ENCODE peak calls at places on chromosomes 12 and 14, in four cellular contexts. R is RWPE2, J is BE2C, M is type B pancreatic cell. Q is an unnamed sample.

GRCh38 chr14:85172290-85172689 is 357.7 kb upstream of the FLRT2 start:
- DNase-seq in M (no peak), R (no peak), J (no peak), Q (no peak)

GRCh38 chr12:103821773-103822172 is 19.3 kb downstream of the NT5DC3 start:
- DNase-seq in M (no peak), J (no peak), R (no peak), Q (no peak)

GRCh38 chr12:6607751-6608591 is 792 bp upstream of the CHD4 start:
- DNase-seq in R (no peak), J (peak; percentile 73), M (no peak), Q (no peak)

GRCh38 chr14:95895720-95896119 is 19.1 kb downstream of the TUNAR start:
- DNase-seq in J (peak; percentile 43), R (no peak), M (no peak), Q (no peak)

GRCh38 chr12:58566599-58566998 is 353.7 kb downstream of the LRIG3 start:
- DNase-seq in J (no peak), R (no peak), M (no peak), Q (no peak)

GRCh38 chr14:89429206-89430091 is 12.4 kb upstream of the FOXN3 start:
- DNase-seq in M (no peak), J (no peak), R (no peak), Q (no peak)

GRCh38 chr12:54596526-54596946 is 8.1 kb upstream of the PPP1R1A start:
- DNase-seq in J (peak; percentile 61), M (no peak), R (no peak), Q (peak; percentile 56)

GRCh38 chr12:12784911-12785814 is at the start of gene APOLD1:
- DNase-seq in R (no peak), J (no peak), M (no peak), Q (no peak)

GRCh38 chr14:68297871-68298468 is 478.4 kb downstream of the RAD51B start:
- DNase-seq in M (no peak), J (no peak), R (no peak), Q (no peak)

GRCh38 chr14:104443391-104444158 is 136.0 kb upstream of the C14orf180 start:
- DNase-seq in R (no peak), J (peak; percentile 30), M (peak; percentile 58), Q (no peak)

GRCh38 chr12:22412581-22412980 is 78.1 kb upstream of the ST8SIA1 start:
- DNase-seq in J (no peak), R (no peak), M (no peak), Q (no peak)

GRCh38 chr12:14769462-14769836 is 33.8 kb downstream of the WBP11 start:
- DNase-seq in R (no peak), J (peak; percentile 40), M (no peak), Q (peak; percentile 60)

GRCh38 chr12:114684098-114684869 is at the start of gene TBX3:
- DNase-seq in J (peak; percentile 96), M (peak; percentile 96), R (peak; percentile 98), Q (peak; percentile 84)

GRCh38 chr12:2936301-2936700 is 22.9 kb upstream of the TEAD4 start:
- DNase-seq in R (no peak), M (no peak), J (no peak), Q (no peak)

GRCh38 chr14:51317373-51317772 is 77.3 kb downstream of the TMX1 start:
- DNase-seq in J (no peak), R (no peak), M (no peak), Q (no peak)

GRCh38 chr14:69657961-69658360 is 46.6 kb downstream of the SUSD6 start:
- DNase-seq in M (no peak), J (no peak), R (peak; percentile 70), Q (no peak)

GRCh38 chr12:82663893-82664292 is 22.8 kb upstream of the TMTC2 start:
- DNase-seq in R (no peak), M (no peak), J (no peak), Q (no peak)

GRCh38 chr12:19181666-19182426 is 52.3 kb downstream of the PLEKHA5 start:
- DNase-seq in J (no peak), M (no peak), R (no peak), Q (no peak)
- TF ChIP-seq CTCF in J (no peak), M (peak; percentile 37), R (peak; percentile 14), Q (peak; percentile 14)

GRCh38 chr12:95943231-95943842 is at the start of gene AMDHD1:
- DNase-seq in J (peak; percentile 84), M (peak; percentile 78), R (no peak), Q (peak; percentile 60)
- TF ChIP-seq CTCF in J (peak; percentile 26), M (peak; percentile 66), R (peak; percentile 21), Q (peak; percentile 44)

DNA sequence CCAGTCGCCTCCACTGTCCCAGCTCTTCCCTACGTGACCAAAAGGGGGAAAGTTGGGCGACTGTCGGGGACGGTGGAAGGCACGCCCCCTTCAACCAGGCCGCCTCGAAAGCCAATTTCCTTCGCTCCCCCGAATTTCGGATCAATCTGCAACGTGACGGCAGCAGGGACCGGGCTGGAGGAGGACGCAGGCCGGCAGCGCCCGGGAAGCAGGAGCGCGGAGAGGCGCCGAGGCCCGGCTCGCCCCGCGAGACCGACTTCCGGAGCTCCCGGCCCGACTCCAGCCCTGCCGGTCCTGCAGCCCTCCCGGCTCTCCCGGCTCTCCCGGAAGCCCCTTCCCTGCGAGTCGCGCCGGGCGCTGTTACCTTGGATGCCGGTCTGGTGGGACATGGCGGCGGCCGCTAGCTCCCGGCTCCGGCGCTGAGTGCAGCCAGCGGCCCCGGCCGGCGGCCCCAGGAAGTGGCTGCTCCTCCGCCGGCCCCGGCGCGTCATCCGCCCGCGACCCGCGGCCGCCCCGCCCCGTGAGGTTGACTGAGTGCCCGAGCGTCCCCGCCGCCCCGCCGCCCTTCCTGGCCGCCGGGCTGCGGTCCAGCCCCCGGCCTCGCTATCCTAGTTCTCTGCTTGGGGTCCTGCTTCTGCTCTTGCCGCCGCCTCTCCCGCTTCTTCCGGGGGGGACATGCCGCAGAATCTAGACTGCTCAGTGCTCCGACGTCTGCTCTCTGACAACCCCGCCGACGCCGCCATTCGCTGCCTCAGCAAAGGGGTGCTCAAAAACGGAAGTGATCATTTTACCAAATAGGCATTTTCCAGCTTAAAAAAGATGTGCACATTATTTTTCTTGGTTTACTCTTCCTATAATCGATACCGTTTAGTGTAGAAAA is at the start of gene TWF1:
- DNase-seq in R (peak; percentile 73), M (peak; percentile 92), J (peak; percentile 91), Q (peak; percentile 84)
- TF ChIP-seq CTCF in R (peak; percentile 27), M (peak; percentile 63), J (peak; percentile 38), Q (peak; percentile 44)

GRCh38 chr12:121232163-121232562 is 22.2 kb downstream of the P2RX4 start:
- DNase-seq in J (no peak), M (no peak), R (no peak), Q (no peak)

GRCh38 chr12:121233628-121234020 is 23.7 kb downstream of the P2RX4 start:
- DNase-seq in J (no peak), M (no peak), R (no peak), Q (no peak)

GRCh38 chr12:121230538-121230907 is 20.6 kb downstream of the P2RX4 start:
- DNase-seq in J (no peak), R (no peak), M (no peak), Q (no peak)

GRCh38 chr12:121228919-121229650 is 19.2 kb downstream of the P2RX4 start:
- DNase-seq in J (no peak), R (no peak), M (no peak), Q (no peak)

GRCh38 chr12:121232977-121233627 is 23.2 kb downstream of the P2RX4 start:
- DNase-seq in R (no peak), M (no peak), J (no peak), Q (no peak)
- TF ChIP-seq CTCF in R (no peak), M (peak; percentile 10), J (peak; percentile 10), Q (no peak)

DNA sequence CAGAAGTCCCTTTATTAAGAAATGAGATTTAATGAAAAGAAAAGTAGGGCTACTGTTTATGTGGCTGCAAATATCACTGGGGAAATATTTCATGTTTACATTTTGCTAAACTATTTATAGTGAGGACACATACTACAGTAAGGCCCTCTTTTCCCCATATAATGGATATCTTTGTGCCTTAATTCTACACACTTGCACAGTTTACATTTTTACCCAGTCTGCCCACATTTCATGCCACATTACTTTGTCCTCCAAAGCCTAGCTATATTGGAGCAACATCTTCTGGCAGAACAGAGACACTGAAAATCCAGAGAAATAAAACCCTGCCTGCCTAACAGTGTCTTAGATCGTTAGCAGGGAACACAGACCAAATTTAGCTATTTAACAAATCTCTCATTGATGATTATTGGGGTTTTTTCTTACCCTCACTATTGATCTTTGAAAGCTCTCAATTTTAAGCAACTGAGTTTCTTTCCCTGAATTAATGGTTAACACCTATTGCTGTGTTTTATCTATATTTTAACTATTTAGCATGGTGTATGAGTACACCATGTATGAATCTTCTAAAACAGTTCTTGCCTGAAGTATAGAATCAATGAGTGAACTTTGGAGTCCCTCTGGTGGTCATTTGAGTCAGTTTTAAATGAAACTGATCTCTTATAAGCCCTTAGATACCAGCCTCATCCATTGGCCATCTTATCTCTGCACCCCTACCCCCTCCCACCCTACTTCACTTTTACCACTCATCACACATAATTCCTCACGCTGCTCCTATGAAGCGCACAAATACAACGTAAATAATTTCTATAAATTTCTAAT is 170.2 kb downstream of the BCAT1 start:
- DNase-seq in R (no peak), J (no peak), M (no peak), Q (no peak)
- TF ChIP-seq CTCF in R (peak; percentile 32), J (peak; percentile 53), M (peak; percentile 84), Q (peak; percentile 75)

GRCh38 chr12:69469854-69470188 is 367 bp upstream of the FRS2 start:
- DNase-seq in R (no peak), M (no peak), J (no peak), Q (no peak)

GRCh38 chr12:69471667-69472385 is 1.6 kb downstream of the FRS2 start:
- DNase-seq in R (no peak), J (no peak), M (no peak), Q (no peak)

GRCh38 chr12:69468237-69469026 is 1.8 kb upstream of the FRS2 start:
- DNase-seq in M (no peak), J (no peak), R (no peak), Q (no peak)

GRCh38 chr12:69473229-69473628 is 3.0 kb downstream of the FRS2 start:
- DNase-seq in R (no peak), M (no peak), J (no peak), Q (no peak)

DNA sequence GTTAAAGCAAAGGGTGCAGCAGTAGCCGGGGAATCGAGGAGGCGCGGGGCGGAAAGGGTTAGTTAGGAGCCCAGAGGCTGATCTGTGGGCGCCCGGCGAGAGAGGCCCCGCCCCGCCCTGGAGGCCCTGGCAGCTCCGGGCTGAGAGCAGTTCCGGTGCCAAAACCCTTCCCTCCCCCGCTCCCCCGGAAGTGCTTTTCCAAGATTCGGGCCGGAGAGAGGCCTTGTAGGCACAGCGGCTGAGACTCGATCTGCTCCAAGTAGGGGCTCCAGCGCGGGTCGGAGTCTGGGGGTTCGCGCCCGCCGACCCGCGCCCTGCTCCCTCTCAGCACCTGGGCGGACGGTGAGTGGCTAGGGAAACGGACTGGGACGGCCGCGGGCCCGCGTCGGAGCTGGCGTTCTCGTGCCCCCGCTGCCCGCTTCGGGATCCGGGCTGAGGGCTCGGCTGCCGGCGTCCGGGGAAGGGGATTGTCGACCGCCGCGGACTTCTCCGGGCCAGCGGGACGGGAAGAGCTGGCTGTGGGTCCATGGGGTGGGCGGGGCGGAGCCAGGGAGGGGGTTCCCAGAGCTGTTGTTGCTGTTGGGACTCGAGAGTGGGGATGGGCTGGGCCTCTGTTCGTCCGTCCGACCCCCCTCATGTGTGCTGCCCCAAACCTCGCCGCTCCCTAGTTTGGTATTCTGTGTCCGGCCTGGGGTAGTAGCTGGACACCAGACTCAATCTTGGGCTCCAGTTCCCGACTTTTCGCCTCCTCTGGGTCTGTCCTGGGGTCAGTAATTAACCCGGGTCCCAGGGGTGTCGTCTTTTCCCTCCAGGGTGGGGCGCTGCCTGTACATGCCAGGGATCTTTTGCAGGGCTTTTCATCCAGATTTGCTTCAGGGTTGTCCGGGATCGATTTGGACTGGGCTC is at the start of gene FRS2:
- DNase-seq in M (peak; percentile 91), J (peak; percentile 94), R (peak; percentile 85), Q (peak; percentile 81)
- TF ChIP-seq CTCF in M (peak; percentile 29), J (peak; percentile 46), R (peak; percentile 78), Q (peak; percentile 28)